ENCODE peak calls at places on chromosomes 16 and 17, in five cellular contexts. W, F, R, T and S are unnamed samples.

GRCh38 chr17:44122825-44123355 is 551 bp downstream of the HDAC5 start:
- DNase-seq in W (peak), F (peak), R (peak), T (no peak), S (peak)

GRCh38 chr17:42018339-42018738 is 1.1 kb upstream of the DNAJC7 start:
- DNase-seq in W (no peak), F (peak), R (peak), T (no peak), S (no peak)

GRCh38 chr16:13178318-13178717 is 276.9 kb downstream of the SHISA9 start:
- DNase-seq in W (peak), F (no peak), R (no peak), T (no peak), S (no peak)

GRCh38 chr17:33515974-33516373 is 222.9 kb upstream of the ASIC2 start:
- DNase-seq in W (no peak), F (no peak), R (no peak), T (no peak), S (no peak)

GRCh38 chr17:38585805-38586529 is 19.8 kb downstream of the SRCIN1 start:
- DNase-seq in W (no peak), F (peak), R (no peak), T (no peak), S (no peak)

GRCh38 chr17:35372846-35373531 is 432 bp downstream of the SLFN11 start:
- DNase-seq in W (no peak), F (no peak), R (peak), T (peak), S (peak)

GRCh38 chr17:78808106-78808635 is 26.1 kb upstream of the CYTH1 start:
- DNase-seq in W (no peak), F (no peak), R (no peak), T (no peak), S (no peak)

GRCh38 chr16:86225905-86226371 is 284.4 kb upstream of the FOXF1 start:
- DNase-seq in W (no peak), F (no peak), R (no peak), T (no peak), S (no peak)

GRCh38 chr17:62652251-62653001 is 25.0 kb downstream of the MRC2 start:
- DNase-seq in W (peak), F (no peak), R (peak), T (no peak), S (peak)

GRCh38 chr16:12531937-12532336 is 271.8 kb downstream of the CPPED1 start:
- DNase-seq in W (no peak), F (no peak), R (no peak), T (no peak), S (no peak)

GRCh38 chr17:67717192-67717623 is 528 bp upstream of the NOL11 start:
- DNase-seq in W (no peak), F (no peak), R (no peak), T (no peak), S (no peak)

GRCh38 chr17:69047368-69048263 is 13.1 kb downstream of the ABCA9 start:
- DNase-seq in W (no peak), F (no peak), R (peak), T (no peak), S (no peak)

GRCh38 chr16:17367932-17368331 is 102.8 kb downstream of the XYLT1 start:
- DNase-seq in W (no peak), F (peak), R (peak), T (no peak), S (no peak)

GRCh38 chr16:3101018-3101840 is 2.1 kb upstream of the ZSCAN10 start:
- DNase-seq in W (no peak), F (peak), R (no peak), T (peak), S (no peak)

GRCh38 chr17:55444471-55445441 is 23.1 kb upstream of the MMD start:
- DNase-seq in W (no peak), F (no peak), R (peak), T (no peak), S (no peak)